ENCODE peak calls at places on chromosomes 16 and 17, in nine cellular contexts. I is fibroblast of lung, J is HCT116, L is PC-3, F is MM.1S, K is mammary epithelial cell, Q is GM23248, T is endothelial cell of umbilical vein, Z is GM12878. V is an unnamed sample.

GRCh38 chr16:87780385-87780989 is 14.7 kb upstream of the KLHDC4 start:
- DNase-seq in L (no peak), F (peak), T (peak), Z (peak), Q (peak), J (no peak), K (peak), I (peak), V (no peak)

GRCh38 chr17:8073627-8074485 is 13.7 kb downstream of the ALOX12B start:
- DNase-seq in T (peak), J (peak), F (peak), Z (no peak), I (peak), Q (peak), L (peak), K (peak), V (peak)

GRCh38 chr17:21161498-21162393 is 35.0 kb downstream of the DHRS7B start:
- DNase-seq in Z (no peak), Q (peak), F (no peak), I (peak), K (no peak), T (peak), L (no peak), J (no peak), V (no peak)

GRCh38 chr16:27918755-27919154 is 144.8 kb downstream of the GSG1L start:
- DNase-seq in I (peak), L (no peak), T (no peak), F (no peak), Z (no peak), Q (peak), J (peak), K (peak), V (no peak)

GRCh38 chr17:82492647-82493516 is 26.6 kb upstream of the FOXK2 start:
- DNase-seq in T (no peak), F (no peak), I (peak), L (peak), J (no peak), Z (no peak), K (peak), Q (peak), V (no peak)

GRCh38 chr17:49918591-49918990 is 50.4 kb upstream of the DLX4 start:
- DNase-seq in J (no peak), F (no peak), T (no peak), I (no peak), Q (no peak), K (no peak), L (no peak), Z (no peak), V (no peak)

GRCh38 chr16:68668266-68668665 is 23.2 kb downstream of the CDH3 start:
- DNase-seq in K (peak), F (peak), I (no peak), Z (peak), Q (peak), L (peak), T (no peak), J (no peak), V (no peak)

GRCh38 chr17:44004761-44005526 is 522 bp downstream of the NAGS start:
- DNase-seq in L (peak), T (no peak), J (no peak), I (no peak), F (no peak), K (no peak), Q (peak), Z (no peak), V (peak)

GRCh38 chr17:33234930-33235685 is 58.0 kb downstream of the ASIC2 start:
- DNase-seq in I (peak), Z (no peak), L (peak), F (no peak), Q (peak), T (peak), J (no peak), K (peak), V (no peak)

DNA sequence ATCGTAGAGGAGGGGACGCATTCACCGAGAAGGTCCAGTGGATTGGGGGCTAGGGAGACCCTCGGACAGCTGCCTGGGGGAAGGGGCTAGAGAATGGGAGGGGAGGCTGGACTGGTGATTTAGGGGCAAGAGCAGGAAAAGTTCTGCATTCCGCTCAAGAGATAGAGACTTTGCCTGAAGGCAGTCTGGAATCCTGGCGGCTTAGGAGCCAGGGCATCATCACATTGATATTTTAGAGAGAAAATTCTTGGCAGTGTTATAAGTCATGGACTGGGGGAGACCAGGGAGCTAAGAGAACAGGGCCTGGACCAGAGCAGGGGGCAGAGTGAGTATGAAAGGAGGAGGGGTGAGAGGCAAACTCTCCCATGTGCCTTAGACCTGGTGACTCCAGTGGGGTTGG is 35.8 kb downstream of the MSI2 start:
- DNase-seq in F (no peak), Q (no peak), J (no peak), T (no peak), L (no peak), I (no peak), K (no peak), Z (no peak), V (no peak)
- H3K27ac ChIP-seq in F (no peak), Q (no peak), J (peak), T (no peak), L (no peak), I (no peak), K (no peak), Z (no peak), V (peak)

GRCh38 chr16:54291107-54291980 is 4.8 kb upstream of the IRX3 start:
- DNase-seq in Z (no peak), T (no peak), K (no peak), L (no peak), F (no peak), Q (no peak), J (no peak), I (no peak), V (peak)
- TF ChIP-seq EZH2 in Z (no peak), T (peak), K (no peak), L (no peak), F (no peak), Q (no peak), J (no peak), I (no peak), V (peak)

GRCh38 chr17:12664894-12665262 is 812 bp upstream of the MYOCD start:
- DNase-seq in L (no peak), K (no peak), T (no peak), I (no peak), Q (peak), J (no peak), Z (no peak), F (no peak), V (peak)

GRCh38 chr17:12667299-12667958 is 1.7 kb downstream of the MYOCD start:
- DNase-seq in T (peak), Z (no peak), Q (peak), K (no peak), L (peak), F (no peak), J (peak), I (peak), V (peak)

GRCh38 chr17:12666718-12667117 is 1.0 kb downstream of the MYOCD start:
- DNase-seq in L (no peak), T (no peak), Q (no peak), F (no peak), Z (no peak), K (no peak), J (no peak), I (no peak), V (no peak)

GRCh38 chr17:12664252-12664651 is 1.4 kb upstream of the MYOCD start:
- DNase-seq in T (no peak), Z (no peak), F (no peak), L (no peak), I (no peak), J (no peak), K (no peak), Q (no peak), V (no peak)

DNA sequence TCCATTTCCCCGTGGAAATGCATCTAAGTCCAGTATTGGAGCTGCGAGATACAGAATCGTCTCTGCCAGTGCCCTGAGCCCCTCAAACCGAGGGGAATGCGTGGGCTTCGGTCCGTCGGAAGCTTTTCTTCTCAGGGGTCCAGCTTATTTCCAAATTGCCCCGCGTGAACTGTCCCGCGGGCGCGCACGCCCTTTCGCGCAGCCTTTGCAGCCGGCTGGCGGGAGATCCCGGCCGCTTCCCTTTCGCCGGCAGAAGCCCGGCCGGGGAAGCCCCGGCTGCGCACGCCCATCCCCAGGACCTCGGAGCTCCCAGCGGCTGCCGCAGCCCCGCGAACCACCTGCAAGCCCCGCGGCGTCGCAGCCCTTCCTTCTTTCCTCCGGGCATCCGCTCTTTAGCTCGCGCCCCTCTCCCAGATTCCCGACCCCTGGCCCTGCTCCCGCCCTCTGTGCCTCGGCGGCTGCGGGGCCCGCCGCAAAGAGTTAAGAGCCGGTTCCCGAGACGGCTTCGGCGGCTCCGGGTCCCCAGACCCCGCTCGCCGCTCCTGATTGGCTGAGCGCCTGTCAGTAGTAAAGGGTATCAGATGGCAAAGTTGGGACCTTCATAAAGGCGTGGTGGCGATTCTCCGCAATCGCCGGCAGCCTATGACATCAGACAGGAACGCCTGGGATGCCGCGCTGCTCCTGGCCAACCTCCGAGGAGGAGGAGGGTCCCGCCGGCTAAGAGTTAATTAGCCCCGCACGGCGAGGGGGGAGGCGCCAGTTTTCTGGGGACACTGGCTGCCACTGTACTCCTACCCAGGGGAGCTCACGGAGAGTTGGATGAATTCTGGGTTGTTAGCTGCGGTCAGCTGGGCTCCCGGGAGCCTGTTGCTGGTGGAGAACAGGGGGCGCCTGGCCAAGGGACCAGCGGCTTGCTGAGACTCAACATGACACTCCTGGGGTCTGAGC is at the start of gene MYOCD:
- DNase-seq in T (no peak), Z (no peak), F (no peak), K (no peak), J (no peak), I (peak), L (no peak), Q (peak), V (peak)
- H3K9ac ChIP-seq in T (no peak), Z (no peak), F (no peak), K (no peak), J (no peak), I (peak), L (no peak), Q (no peak), V (no peak)

GRCh38 chr17:73133911-73134649 is 30.7 kb upstream of the SSTR2 start:
- DNase-seq in J (peak), L (no peak), T (no peak), I (no peak), Z (no peak), K (no peak), Q (no peak), F (no peak), V (no peak)
- H3K27ac ChIP-seq in J (no peak), L (no peak), T (no peak), I (no peak), Z (no peak), K (no peak), Q (no peak), F (no peak), V (no peak)

GRCh38 chr17:38554430-38555350 is 51.1 kb downstream of the SRCIN1 start:
- DNase-seq in Z (no peak), Q (peak), T (no peak), F (no peak), I (peak), K (peak), L (peak), J (no peak), V (no peak)
- TF ChIP-seq EZH2 in Z (no peak), Q (no peak), T (no peak), F (no peak), I (no peak), K (no peak), L (no peak), J (no peak), V (no peak)